ENCODE peak calls at places on chromosome 10, in five cellular contexts. F, O, D, I and H are unnamed samples.

GRCh38 chr10:12482586-12482985 is 133.2 kb downstream of the CAMK1D start:
- DNase-seq in F (no peak), O (no peak), D (no peak), I (peak; percentile 25), H (no peak)

GRCh38 chr10:27884185-27884630 is 114.7 kb downstream of the ODAD2 start:
- DNase-seq in F (no peak), O (no peak), D (no peak), I (no peak), H (no peak)

GRCh38 chr10:14353291-14353913 is 22.7 kb upstream of the FRMD4A start:
- DNase-seq in F (no peak), O (no peak), D (no peak), I (no peak), H (no peak)

GRCh38 chr10:104925232-104925851 is 284.3 kb downstream of the SORCS3 start:
- DNase-seq in F (peak; percentile 56), O (peak; percentile 47), D (peak; percentile 3), I (peak; percentile 13), H (peak; percentile 56)

GRCh38 chr10:43201545-43202131 is 63.4 kb downstream of the CSGALNACT2 start:
- DNase-seq in F (no peak), O (peak; percentile 16), D (peak; percentile 2), I (no peak), H (no peak)

GRCh38 chr10:3195706-3196105 is 23.1 kb upstream of the PITRM1 start:
- DNase-seq in F (no peak), O (no peak), D (no peak), I (no peak), H (no peak)

GRCh38 chr10:78139336-78139735 is 105.7 kb downstream of the RPS24 start:
- DNase-seq in F (no peak), O (peak; percentile 65), D (no peak), I (no peak), H (no peak)

GRCh38 chr10:11318812-11319598 is 292.4 kb downstream of the USP6NL start:
- DNase-seq in F (no peak), O (no peak), D (no peak), I (no peak), H (no peak)

GRCh38 chr10:73838827-73839226 is 27.4 kb upstream of the NDST2 start:
- DNase-seq in F (no peak), O (no peak), D (no peak), I (no peak), H (no peak)

GRCh38 chr10:95440756-95441546 is 120.2 kb downstream of the SORBS1 start:
- DNase-seq in F (no peak), O (no peak), D (no peak), I (no peak), H (no peak)

GRCh38 chr10:17562572-17562971 is 54.6 kb downstream of the HACD1 start:
- DNase-seq in F (no peak), O (no peak), D (peak; percentile 15), I (no peak), H (no peak)

GRCh38 chr10:102200751-102201640 is 25.1 kb upstream of the ELOVL3 start:
- DNase-seq in F (no peak), O (no peak), D (no peak), I (no peak), H (peak; percentile 74)

GRCh38 chr10:71984798-71985388 is 20.7 kb downstream of the CHST3 start:
- DNase-seq in F (no peak), O (peak; percentile 58), D (no peak), I (no peak), H (no peak)

GRCh38 chr10:132666733-132667612 is 119.0 kb downstream of the NKX6-2 start:
- DNase-seq in F (no peak), O (peak; percentile 87), D (no peak), I (no peak), H (no peak)

GRCh38 chr10:113301342-113301984 is 251.4 kb upstream of the HABP2 start:
- DNase-seq in F (peak; percentile 24), O (no peak), D (no peak), I (no peak), H (peak; percentile 36)

GRCh38 chr10:30437039-30437781 is 3.2 kb downstream of the MAP3K8 start:
- DNase-seq in F (peak; percentile 58), O (no peak), D (peak; percentile 79), I (no peak), H (peak; percentile 77)

GRCh38 chr10:17464545-17464944 is 10.2 kb upstream of the ST8SIA6 start:
- DNase-seq in F (no peak), O (no peak), D (no peak), I (no peak), H (peak; percentile 10)

GRCh38 chr10:47361293-47361692 is 13.1 kb downstream of the RBP3 start:
- DNase-seq in F (peak; percentile 35), O (peak; percentile 81), D (peak; percentile 79), I (peak; percentile 44), H (peak; percentile 65)

GRCh38 chr10:113453351-113453750 is 99.5 kb upstream of the HABP2 start:
- DNase-seq in F (no peak), O (no peak), D (no peak), I (no peak), H (no peak)

GRCh38 chr10:133324857-133325260 is 11.8 kb downstream of the CALY start:
- DNase-seq in F (no peak), O (peak; percentile 67), D (no peak), I (no peak), H (no peak)

GRCh38 chr10:77504870-77505257 is 132.7 kb downstream of the KCNMA1 start:
- DNase-seq in F (peak; percentile 59), O (no peak), D (no peak), I (no peak), H (no peak)

GRCh38 chr10:74705361-74705980 is 120.9 kb upstream of the KAT6B start:
- DNase-seq in F (no peak), O (no peak), D (no peak), I (no peak), H (no peak)

GRCh38 chr10:70773965-70774809 is 11.0 kb downstream of the TBATA start:
- DNase-seq in F (no peak), O (peak; percentile 10), D (no peak), I (no peak), H (no peak)

GRCh38 chr10:3906511-3907111 is 121.6 kb upstream of the KLF6 start:
- DNase-seq in F (no peak), O (no peak), D (no peak), I (no peak), H (no peak)

GRCh38 chr10:93757136-93757535 is 600 bp upstream of the LGI1 start:
- DNase-seq in F (no peak), O (no peak), D (no peak), I (no peak), H (no peak)

GRCh38 chr10:30784521-30784895 is 155.0 kb upstream of the LYZL2 start:
- DNase-seq in F (no peak), O (no peak), D (no peak), I (no peak), H (peak; percentile 50)

GRCh38 chr10:90319188-90319914 is 538.5 kb downstream of the HTR7 start:
- DNase-seq in F (peak; percentile 73), O (no peak), D (no peak), I (peak; percentile 62), H (peak; percentile 26)

GRCh38 chr10:11472158-11472753 is 139.2 kb downstream of the USP6NL start:
- DNase-seq in F (peak; percentile 65), O (peak; percentile 69), D (peak; percentile 70), I (peak; percentile 70), H (peak; percentile 58)

GRCh38 chr10:69242037-69242843 is 22.1 kb downstream of the HKDC1 start:
- DNase-seq in F (no peak), O (no peak), D (peak; percentile 64), I (no peak), H (no peak)

GRCh38 chr10:103610921-103611511 is 117.5 kb downstream of the NEURL1 start:
- DNase-seq in F (no peak), O (peak; percentile 65), D (no peak), I (no peak), H (no peak)

GRCh38 chr10:95214369-95214768 is 20.3 kb downstream of the ACSM6 start:
- DNase-seq in F (no peak), O (no peak), D (no peak), I (no peak), H (no peak)

GRCh38 chr10:125113661-125114388 is 46.5 kb downstream of the CTBP2 start:
- DNase-seq in F (no peak), O (no peak), D (peak; percentile 56), I (no peak), H (no peak)

GRCh38 chr10:29199344-29199743 is 89.5 kb upstream of the LYZL1 start:
- DNase-seq in F (no peak), O (peak; percentile 21), D (no peak), I (no peak), H (no peak)

GRCh38 chr10:35574924-35575352 is 30.2 kb upstream of the GJD4 start:
- DNase-seq in F (no peak), O (no peak), D (peak; percentile 27), I (peak; percentile 15), H (no peak)
- TF ChIP-seq MAX in F (no peak), O (no peak), D (no peak), I (peak; percentile 44), H (no peak)

GRCh38 chr10:62050627-62050924 is 149.1 kb downstream of the ARID5B start:
- DNase-seq in F (no peak), O (no peak), D (no peak), I (no peak), H (no peak)

GRCh38 chr10:62048919-62049636 is 147.6 kb downstream of the ARID5B start:
- DNase-seq in F (peak; percentile 82), O (peak; percentile 41), D (peak; percentile 71), I (peak; percentile 59), H (peak; percentile 36)

GRCh38 chr10:62048473-62048872 is 147.0 kb downstream of the ARID5B start:
- DNase-seq in F (no peak), O (no peak), D (no peak), I (no peak), H (no peak)

GRCh38 chr10:62050941-62051433 is 149.5 kb downstream of the ARID5B start:
- DNase-seq in F (peak; percentile 81), O (no peak), D (peak; percentile 29), I (no peak), H (peak; percentile 57)

GRCh38 chr10:62049815-62050626 is 148.5 kb downstream of the ARID5B start:
- DNase-seq in F (no peak), O (no peak), D (no peak), I (no peak), H (no peak)
- H3K4me3 ChIP-seq in F (peak overlapping the region; percentile 37), O (peak overlapping the region; percentile 70), D (no peak overlapping the region), I (peak overlapping the region; percentile 40), H (no peak overlapping the region)

DNA sequence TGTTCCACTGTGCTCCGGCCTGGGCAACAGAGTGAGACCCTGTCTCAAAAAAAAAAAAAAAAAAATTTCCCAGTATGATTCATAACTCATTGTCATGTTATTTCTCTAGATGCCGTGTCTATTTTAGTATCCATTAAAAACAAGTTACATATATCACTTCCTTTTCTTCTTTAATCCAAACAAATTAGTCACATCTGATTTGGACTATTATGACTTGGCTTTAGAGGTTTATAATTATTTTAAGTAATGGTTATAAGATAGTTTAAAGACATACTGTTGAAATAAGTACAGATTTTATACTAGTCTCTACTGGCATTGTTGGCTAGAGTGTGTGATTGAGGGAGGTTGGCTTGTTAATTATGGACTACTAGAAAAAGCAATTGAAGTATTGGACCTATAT is 53.3 kb downstream of the ZMYND11 start:
- DNase-seq in F (no peak), O (no peak), D (no peak), I (no peak), H (no peak)
- TF ChIP-seq MAX in F (no peak), O (no peak), D (no peak), I (no peak), H (no peak)

DNA sequence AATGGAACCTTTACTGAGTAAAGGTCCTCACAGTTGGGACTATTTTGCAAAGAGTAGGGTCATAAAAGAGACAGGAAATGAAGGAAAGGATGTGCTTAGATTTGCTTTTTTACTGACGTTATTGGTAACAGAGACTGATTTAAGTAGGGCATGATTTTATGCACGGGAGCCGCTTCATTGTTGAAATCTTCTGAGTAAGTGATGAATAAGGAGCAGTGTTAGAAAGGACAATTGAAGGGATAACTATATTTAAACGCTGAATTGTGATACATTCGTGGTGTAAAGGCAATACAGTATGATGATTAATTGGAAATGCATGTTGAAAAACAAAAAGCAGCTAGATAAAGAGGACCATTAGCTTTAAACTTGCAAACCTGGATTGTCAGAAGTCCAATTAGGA is 261.5 kb downstream of the MALRD1 start:
- DNase-seq in F (no peak), O (no peak), D (no peak), I (no peak), H (no peak)
- H3K4me3 ChIP-seq in F (no peak overlapping the region), O (no peak overlapping the region), D (no peak overlapping the region), I (no peak overlapping the region), H (no peak overlapping the region)